ENCODE peak calls at places on chromosome 10, in four cellular contexts. One of them, this sample, is unnamed.

GRCh38 chr10:110977662-110978061 is 58.3 kb downstream of the SHOC2 start:
- DNase-seq in NCI-H1694: no peak
- DNase-seq in ecto neural progenitor cell: no peak
- DNase-seq in spleen: no peak
- DNase-seq in this sample: no peak

GRCh38 chr10:72319416-72320254 is 35.1 kb downstream of the DNAJB12 start:
- DNase-seq in NCI-H1694: peak
- DNase-seq in ecto neural progenitor cell: peak
- DNase-seq in spleen: peak
- DNase-seq in this sample: peak

GRCh38 chr10:11288302-11288701 is 270.6 kb downstream of the CELF2 start:
- DNase-seq in NCI-H1694: no peak
- DNase-seq in ecto neural progenitor cell: no peak
- DNase-seq in spleen: no peak
- DNase-seq in this sample: peak

GRCh38 chr10:3472705-3473078 is 300.1 kb upstream of the PITRM1 start:
- DNase-seq in NCI-H1694: no peak
- DNase-seq in ecto neural progenitor cell: no peak
- DNase-seq in spleen: no peak
- DNase-seq in this sample: no peak

GRCh38 chr10:101351017-101351416 is 2.9 kb upstream of the BTRC start:
- DNase-seq in NCI-H1694: no peak
- DNase-seq in ecto neural progenitor cell: no peak
- DNase-seq in spleen: no peak
- DNase-seq in this sample: no peak

GRCh38 chr10:28913850-28914249 is 236.5 kb downstream of the BAMBI start:
- DNase-seq in NCI-H1694: no peak
- DNase-seq in ecto neural progenitor cell: no peak
- DNase-seq in spleen: no peak
- DNase-seq in this sample: no peak

GRCh38 chr10:13731799-13732198 is 145.0 kb downstream of the PRPF18 start:
- DNase-seq in NCI-H1694: no peak
- DNase-seq in ecto neural progenitor cell: no peak
- DNase-seq in spleen: no peak
- DNase-seq in this sample: no peak

GRCh38 chr10:14904316-14904732 is 25.7 kb downstream of the SUV39H2 start:
- DNase-seq in NCI-H1694: no peak
- DNase-seq in ecto neural progenitor cell: no peak
- DNase-seq in spleen: no peak
- DNase-seq in this sample: no peak

GRCh38 chr10:68501691-68502090 is 25.6 kb downstream of the SLC25A16 start:
- DNase-seq in NCI-H1694: no peak
- DNase-seq in ecto neural progenitor cell: no peak
- DNase-seq in spleen: no peak
- DNase-seq in this sample: no peak

This sample was measured in posterior vena cava.